ENCODE peak calls at places on chromosomes 11 and 22, in nine cellular contexts. E, A, Y, M, U, I, T, X and S are unnamed samples.

GRCh38 chr22:32680277-32680676 is 121.2 kb upstream of the TIMP3 start:
- DNase-seq in A (no peak), T (no peak), E (no peak), Y (no peak), I (no peak), X (no peak), U (no peak), M (no peak), S (no peak)

GRCh38 chr11:105960252-105961245 is 61.5 kb downstream of the MSANTD4 start:
- DNase-seq in I (no peak), U (no peak), T (no peak), A (no peak), M (no peak), E (no peak), Y (no peak), X (no peak), S (no peak)

GRCh38 chr11:77115181-77115611 is 12.6 kb downstream of the OMP start:
- DNase-seq in A (no peak), E (no peak), Y (no peak), I (no peak), X (no peak), T (no peak), U (no peak), M (peak; percentile 25), S (no peak)

GRCh38 chr11:103806130-103806900 is 230.1 kb upstream of the DDI1 start:
- DNase-seq in T (peak; percentile 39), X (no peak), I (peak; percentile 21), Y (no peak), A (no peak), U (no peak), E (peak; percentile 58), M (peak; percentile 66), S (peak; percentile 52)

GRCh38 chr11:109752212-109752825 is 330.3 kb downstream of the C11orf87 start:
- DNase-seq in M (no peak), X (no peak), A (no peak), I (no peak), U (no peak), E (no peak), Y (no peak), T (no peak), S (no peak)

GRCh38 chr11:1280116-1281035 is 29.1 kb downstream of the TOLLIP start:
- DNase-seq in E (no peak), U (no peak), M (no peak), Y (no peak), X (no peak), I (no peak), A (no peak), T (no peak), S (no peak)

GRCh38 chr22:24068717-24069116 is 57.6 kb downstream of the CABIN1 start:
- DNase-seq in X (no peak), M (no peak), T (peak; percentile 48), A (no peak), U (no peak), E (no peak), I (no peak), Y (no peak), S (no peak)

GRCh38 chr11:18322818-18323570 is 627 bp downstream of the GTF2H1 start:
- DNase-seq in U (peak; percentile 34), A (no peak), I (no peak), M (no peak), Y (no peak), E (no peak), X (no peak), T (no peak), S (no peak)

GRCh38 chr11:87491381-87491780 is 453.6 kb downstream of the TMEM135 start:
- DNase-seq in M (no peak), X (no peak), A (no peak), I (no peak), T (no peak), E (no peak), Y (no peak), U (no peak), S (no peak)

GRCh38 chr11:34425863-34426262 is 12.9 kb upstream of the CAT start:
- DNase-seq in A (no peak), T (no peak), Y (no peak), E (no peak), U (no peak), I (no peak), M (peak; percentile 61), X (no peak), S (peak; percentile 44)

GRCh38 chr22:43985532-43985931 is 30.3 kb downstream of the SAMM50 start:
- DNase-seq in I (no peak), A (no peak), E (no peak), Y (no peak), M (no peak), X (no peak), U (no peak), T (peak; percentile 65), S (no peak)

GRCh38 chr11:116641561-116642045 is 131.2 kb downstream of the BUD13 start:
- DNase-seq in T (peak; percentile 23), M (peak; percentile 80), Y (peak; percentile 52), X (no peak), E (no peak), I (no peak), A (peak; percentile 69), U (peak; percentile 27), S (peak; percentile 16)

GRCh38 chr11:64842366-64842759 is 2.1 kb downstream of the CDC42BPG start:
- DNase-seq in U (no peak), E (no peak), X (no peak), T (no peak), A (peak; percentile 44), I (peak; percentile 70), Y (no peak), M (peak; percentile 38), S (no peak)

GRCh38 chr22:24741769-24742168 is 32.8 kb downstream of the PIWIL3 start:
- DNase-seq in X (no peak), A (no peak), T (no peak), Y (no peak), M (no peak), U (no peak), I (no peak), E (no peak), S (no peak)

GRCh38 chr11:77126861-77127673 is 979 bp upstream of the MYO7A start:
- DNase-seq in E (no peak), I (no peak), T (peak; percentile 81), M (peak; percentile 50), U (peak; percentile 52), A (peak; percentile 50), Y (peak; percentile 60), X (no peak), S (no peak)

GRCh38 chr22:50627452-50627913 is 469 bp downstream of the ARSA start:
- DNase-seq in X (no peak), E (no peak), M (no peak), I (no peak), A (no peak), Y (peak; percentile 28), U (no peak), T (peak; percentile 54), S (no peak)

GRCh38 chr22:44353063-44353440 is 40.3 kb upstream of the SHISAL1 start:
- DNase-seq in I (no peak), U (no peak), T (peak; percentile 14), M (no peak), E (no peak), X (no peak), Y (no peak), A (no peak), S (no peak)

GRCh38 chr11:62909107-62909894 is 11.9 kb downstream of the CHRM1 start:
- DNase-seq in X (no peak), E (peak; percentile 39), T (peak; percentile 43), I (peak; percentile 81), Y (peak; percentile 90), M (peak; percentile 81), A (peak; percentile 76), U (no peak), S (peak; percentile 42)

GRCh38 chr11:66999555-66999954 is 23.4 kb upstream of the SYT12 start:
- DNase-seq in I (no peak), E (no peak), A (no peak), M (no peak), Y (no peak), X (no peak), U (no peak), T (no peak), S (no peak)

GRCh38 chr11:67001332-67001731 is 21.6 kb upstream of the SYT12 start:
- DNase-seq in T (no peak), Y (no peak), U (no peak), I (no peak), X (no peak), E (no peak), A (no peak), M (no peak), S (no peak)

GRCh38 chr11:67002921-67003411 is 20.0 kb upstream of the SYT12 start:
- DNase-seq in I (no peak), M (no peak), Y (no peak), A (no peak), X (no peak), T (no peak), U (no peak), E (no peak), S (no peak)

GRCh38 chr11:67006029-67006884 is 16.7 kb upstream of the SYT12 start:
- DNase-seq in I (no peak), M (peak; percentile 49), T (no peak), Y (no peak), A (peak; percentile 69), X (peak; percentile 10), U (peak; percentile 32), E (no peak), S (no peak)

GRCh38 chr11:67002297-67002913 is 20.5 kb upstream of the SYT12 start:
- DNase-seq in X (no peak), U (no peak), A (no peak), I (no peak), E (no peak), Y (no peak), T (no peak), M (no peak), S (no peak)
- H3K27ac ChIP-seq in X (no peak overlapping the region), U (no peak overlapping the region), A (peak overlapping the region; percentile 7), I (no peak overlapping the region), E (no peak overlapping the region), Y (no peak overlapping the region), T (no peak overlapping the region), M (no peak overlapping the region), S (no peak overlapping the region)

GRCh38 chr11:27218498-27219038 is 144.4 kb downstream of the CCDC34 start:
- DNase-seq in M (peak; percentile 36), E (peak; percentile 71), X (no peak), A (no peak), Y (no peak), T (no peak), U (no peak), I (no peak), S (no peak)
- H3K27ac ChIP-seq in M (no peak overlapping the region), E (peak overlapping the region; percentile 91), X (no peak overlapping the region), A (no peak overlapping the region), Y (no peak overlapping the region), T (peak overlapping the region; percentile 79), U (no peak overlapping the region), I (no peak overlapping the region), S (no peak overlapping the region)

DNA sequence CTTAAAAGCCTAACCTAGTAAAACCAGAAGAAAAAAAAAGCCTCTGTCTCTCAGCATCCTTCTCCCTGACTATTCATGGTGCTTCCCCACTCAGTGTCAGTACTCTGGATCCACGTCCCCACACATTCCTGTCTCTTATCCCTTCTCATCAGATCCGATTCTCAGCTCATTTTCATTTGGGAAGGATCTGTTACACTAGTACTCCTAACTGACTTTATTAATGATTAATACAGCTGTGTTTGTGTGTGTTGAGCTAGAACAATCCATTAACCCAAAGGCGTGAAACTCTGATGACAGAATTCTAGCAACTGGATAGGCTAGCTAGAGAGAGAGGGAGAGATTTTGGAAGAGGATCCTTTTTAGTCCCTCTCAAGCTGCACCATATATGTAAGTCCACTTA is 1.5 kb downstream of the PRRG4 start:
- DNase-seq in T (no peak), Y (no peak), A (no peak), I (no peak), E (no peak), M (no peak), U (no peak), X (no peak), S (no peak)
- H3K27ac ChIP-seq in T (no peak overlapping the region), Y (no peak overlapping the region), A (no peak overlapping the region), I (no peak overlapping the region), E (no peak overlapping the region), M (no peak overlapping the region), U (no peak overlapping the region), X (no peak overlapping the region), S (no peak overlapping the region)

GRCh38 chr11:46350695-46351094 is 3.4 kb downstream of the DGKZ start:
- DNase-seq in A (no peak), X (no peak), T (no peak), I (no peak), M (no peak), Y (no peak), E (no peak), U (no peak), S (no peak)
- H3K27ac ChIP-seq in A (peak overlapping the region; percentile 63), X (peak overlapping the region; percentile 44), T (no peak overlapping the region), I (peak overlapping the region; percentile 86), M (no peak overlapping the region), Y (peak overlapping the region; percentile 85), E (no peak overlapping the region), U (peak overlapping the region; percentile 61), S (no peak overlapping the region)